ENCODE peak calls at places on chromosomes 6 and 20, in seven cellular contexts. K is tibial nerve, T is heart left ventricle, L is dorsolateral prefrontal cortex, X is IMR-90, S is nephron progenitor cell, G is fibroblast of pulmonary artery. O is an unnamed sample.
A peak's percentile ranks its signal among the peaks of the same experiment; 100 is the strongest.

GRCh38 chr6:148969679-148970078 is 222.8 kb downstream of the UST start:
- DNase-seq in K (no peak), T (peak; percentile 41), L (no peak), X (peak; percentile 95), S (peak; percentile 44), G (no peak), O (peak; percentile 87)

GRCh38 chr20:9617062-9617461 is 102.7 kb downstream of the LAMP5 start:
- DNase-seq in K (no peak), T (peak; percentile 54), L (peak; percentile 68), X (peak; percentile 66), S (peak; percentile 72), G (peak; percentile 75), O (no peak)

GRCh38 chr20:54208492-54209044 is 681 bp downstream of the PFDN4 start:
- DNase-seq in K (no peak), T (no peak), L (no peak), X (peak; percentile 63), S (peak; percentile 18), G (peak; percentile 32), O (no peak)

GRCh38 chr20:10065154-10065833 is 30.5 kb downstream of the ANKEF1 start:
- DNase-seq in K (no peak), T (no peak), L (no peak), X (peak; percentile 33), S (no peak), G (no peak), O (no peak)

GRCh38 chr20:14992071-14992654 is 654.8 kb upstream of the FLRT3 start:
- DNase-seq in K (no peak), T (no peak), L (no peak), X (no peak), S (no peak), G (peak; percentile 74), O (no peak)

GRCh38 chr6:56450882-56451739 is 191.6 kb downstream of the DST start:
- DNase-seq in K (no peak), T (peak; percentile 83), L (peak; percentile 46), X (peak; percentile 69), S (no peak), G (peak; percentile 89), O (no peak)

GRCh38 chr6:54980511-54981275 is 134.1 kb downstream of the FAM83B start:
- DNase-seq in K (no peak), T (no peak), L (no peak), X (peak; percentile 90), S (no peak), G (no peak), O (no peak)

GRCh38 chr6:10687582-10687981 is 6.8 kb downstream of the C6orf52 start:
- DNase-seq in K (no peak), T (no peak), L (no peak), X (no peak), S (no peak), G (no peak), O (no peak)

GRCh38 chr6:2578729-2579128 is 172.0 kb downstream of the MYLK4 start:
- DNase-seq in K (no peak), T (no peak), L (no peak), X (peak; percentile 34), S (no peak), G (peak; percentile 61), O (no peak)

GRCh38 chr20:58418949-58419748 is 30.1 kb downstream of the VAPB start:
- DNase-seq in K (no peak), T (no peak), L (no peak), X (no peak), S (no peak), G (no peak), O (no peak)

GRCh38 chr6:153172815-153173214 is 41.7 kb upstream of the RGS17 start:
- DNase-seq in K (no peak), T (no peak), L (no peak), X (no peak), S (no peak), G (no peak), O (no peak)

GRCh38 chr6:157597461-157598312 is 216.7 kb downstream of the ZDHHC14 start:
- DNase-seq in K (no peak), T (peak; percentile 44), L (peak; percentile 49), X (no peak), S (peak; percentile 44), G (peak; percentile 52), O (peak; percentile 83)

GRCh38 chr20:19272976-19273654 is 60.7 kb downstream of the SLC24A3 start:
- DNase-seq in K (no peak), T (no peak), L (no peak), X (no peak), S (no peak), G (no peak), O (no peak)

GRCh38 chr20:47704746-47705496 is 80.4 kb downstream of the SULF2 start:
- DNase-seq in K (no peak), T (peak; percentile 39), L (peak; percentile 28), X (no peak), S (no peak), G (peak; percentile 61), O (no peak)

GRCh38 chr6:41200296-41200900 is 551 bp downstream of the TREML2 start:
- DNase-seq in K (no peak), T (peak; percentile 47), L (no peak), X (no peak), S (no peak), G (peak; percentile 52), O (peak; percentile 44)

GRCh38 chr20:44134897-44135810 is 51.8 kb downstream of the JPH2 start:
- DNase-seq in K (no peak), T (peak; percentile 22), L (no peak), X (no peak), S (no peak), G (no peak), O (no peak)

GRCh38 chr20:38867062-38867359 is 59.2 kb upstream of the FAM83D start:
- DNase-seq in K (no peak), T (no peak), L (no peak), X (no peak), S (no peak), G (no peak), O (no peak)

GRCh38 chr20:11777387-11777786 is 140.3 kb upstream of the BTBD3 start:
- DNase-seq in K (no peak), T (no peak), L (no peak), X (no peak), S (no peak), G (no peak), O (no peak)

GRCh38 chr20:11766961-11767360 is 150.7 kb upstream of the BTBD3 start:
- DNase-seq in K (no peak), T (no peak), L (no peak), X (peak; percentile 61), S (no peak), G (no peak), O (no peak)

GRCh38 chr20:11769825-11770224 is 147.9 kb upstream of the BTBD3 start:
- DNase-seq in K (no peak), T (no peak), L (no peak), X (no peak), S (no peak), G (no peak), O (no peak)

GRCh38 chr20:11776687-11777086 is 141.0 kb upstream of the BTBD3 start:
- DNase-seq in K (no peak), T (no peak), L (no peak), X (peak; percentile 32), S (no peak), G (no peak), O (no peak)

GRCh38 chr20:11772226-11772730 is 145.4 kb upstream of the BTBD3 start:
- DNase-seq in K (no peak), T (no peak), L (no peak), X (no peak), S (no peak), G (no peak), O (no peak)
- TF ChIP-seq CTCF in K (no peak), T (no peak), L (no peak), X (no peak), S (no peak), G (no peak), O (no peak)

GRCh38 chr20:49032455-49032854 is 13.7 kb upstream of the CSE1L start:
- DNase-seq in K (no peak), T (no peak), L (no peak), X (no peak), S (no peak), G (no peak), O (no peak)

GRCh38 chr20:49024220-49024619 is 21.9 kb upstream of the CSE1L start:
- DNase-seq in K (no peak), T (no peak), L (no peak), X (no peak), S (no peak), G (no peak), O (no peak)

GRCh38 chr20:49030954-49031619 is 15.0 kb upstream of the CSE1L start:
- DNase-seq in K (no peak), T (no peak), L (no peak), X (no peak), S (no peak), G (no peak), O (no peak)

GRCh38 chr20:49029203-49029602 is 16.9 kb upstream of the CSE1L start:
- DNase-seq in K (no peak), T (no peak), L (no peak), X (peak; percentile 38), S (no peak), G (no peak), O (no peak)

GRCh38 chr20:49028684-49029083 is 17.4 kb upstream of the CSE1L start:
- DNase-seq in K (no peak), T (no peak), L (no peak), X (peak; percentile 41), S (no peak), G (peak; percentile 42), O (no peak)
- TF ChIP-seq CTCF in K (no peak), T (no peak), L (peak; percentile 40), X (peak; percentile 35), S (peak; percentile 14), G (peak; percentile 43), O (peak; percentile 52)

GRCh38 chr6:141610741-141611140 is 522.0 kb upstream of the GJE1 start:
- DNase-seq in K (no peak), T (no peak), L (no peak), X (peak; percentile 51), S (no peak), G (peak; percentile 39), O (no peak)
- TF ChIP-seq CTCF in K (no peak), T (no peak), L (no peak), X (peak; percentile 43), S (no peak), G (peak; percentile 46), O (peak; percentile 31)

DNA sequence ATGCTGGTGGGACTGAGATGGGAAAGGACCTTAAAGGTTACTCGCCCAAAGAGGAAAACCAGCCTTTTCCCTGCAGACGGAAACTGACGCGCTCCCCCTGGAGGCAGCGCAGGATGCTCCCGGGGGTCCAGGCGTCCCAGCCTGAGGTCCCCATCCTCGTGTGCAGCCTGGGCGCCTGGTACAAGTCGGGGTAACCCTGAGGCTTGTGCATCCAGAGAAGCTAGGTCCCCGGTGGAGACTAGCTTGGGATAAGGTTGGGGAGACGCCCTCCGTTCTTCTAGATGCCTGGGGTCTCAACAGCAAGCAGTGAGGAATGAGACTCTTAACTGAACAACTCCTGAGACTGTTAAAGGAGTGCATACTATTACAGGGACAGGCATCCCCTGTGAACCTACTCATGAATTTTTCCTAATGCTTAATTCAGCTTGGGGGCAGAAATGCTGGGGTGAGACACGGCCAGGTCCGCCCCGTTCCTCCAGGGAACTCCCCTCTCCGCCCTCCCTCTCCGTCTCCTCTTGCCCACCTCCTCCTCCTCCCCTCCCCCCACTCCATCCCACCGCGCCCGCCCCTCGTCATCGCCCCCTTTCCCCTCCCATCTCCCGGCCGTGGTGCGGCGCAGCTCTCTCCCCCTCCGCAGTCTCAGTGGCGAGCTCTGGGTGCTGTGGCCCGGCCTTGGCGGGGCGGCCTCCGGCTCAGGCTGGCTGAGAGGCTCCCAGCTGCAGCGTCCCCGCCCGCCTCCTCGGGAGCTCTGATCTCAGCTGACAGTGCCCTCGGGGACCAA is at the start of gene PRSS35:
- DNase-seq in K (no peak), T (peak; percentile 56), L (peak; percentile 28), X (peak; percentile 48), S (peak; percentile 81), G (peak; percentile 61), O (peak; percentile 87)
- TF ChIP-seq CTCF in K (peak; percentile 61), T (peak; percentile 42), L (peak; percentile 57), X (peak; percentile 69), S (peak; percentile 67), G (peak; percentile 80), O (peak; percentile 88)

GRCh38 chr6:170385506-170385905 is 78.9 kb downstream of the FAM120B start:
- DNase-seq in K (no peak), T (no peak), L (no peak), X (no peak), S (no peak), G (no peak), O (peak; percentile 48)
- TF ChIP-seq CTCF in K (no peak), T (no peak), L (no peak), X (no peak), S (no peak), G (no peak), O (no peak)